ENCODE peak calls at places on chromosomes 1 and 21, in four cellular contexts. T, R, B and K are unnamed samples.
A peak's percentile ranks its signal among the peaks of the same experiment; 100 is the strongest.

GRCh38 chr1:149997585-149998262 is 12.8 kb downstream of the OTUD7B start:
- DNase-seq in R (no peak), T (no peak), B (no peak), K (no peak)

GRCh38 chr1:11479375-11479979 is 522 bp downstream of the DISP3 start:
- DNase-seq in T (peak; percentile 27), R (peak; percentile 40), B (no peak), K (no peak)

GRCh38 chr1:2224170-2224584 is 3.9 kb upstream of the SKI start:
- DNase-seq in T (no peak), R (no peak), B (no peak), K (no peak)

GRCh38 chr1:20981903-20982695 is 194.6 kb downstream of the EIF4G3 start:
- DNase-seq in B (no peak), R (no peak), T (no peak), K (peak; percentile 26)

GRCh38 chr1:114251573-114251939 is 97.9 kb upstream of the SYT6 start:
- DNase-seq in B (no peak), T (no peak), R (no peak), K (no peak)

GRCh38 chr1:33876970-33877680 is 13.2 kb downstream of the HMGB4 start:
- DNase-seq in R (no peak), T (no peak), B (no peak), K (peak; percentile 28)

GRCh38 chr1:192545781-192546521 is 29.6 kb upstream of the RGS1 start:
- DNase-seq in T (no peak), R (no peak), B (no peak), K (no peak)

GRCh38 chr1:238675241-238675640 is 711.1 kb upstream of the CHRM3 start:
- DNase-seq in B (no peak), R (no peak), T (no peak), K (no peak)

GRCh38 chr1:71047635-71048607 is at the start of gene PTGER3:
- DNase-seq in R (peak; percentile 75), T (peak; percentile 54), B (peak; percentile 82), K (no peak)

GRCh38 chr21:41926807-41927171 is 27.0 kb downstream of the C2CD2 start:
- DNase-seq in R (no peak), B (no peak), T (no peak), K (no peak)

GRCh38 chr1:18452550-18452949 is 28.2 kb upstream of the KLHDC7A start:
- DNase-seq in R (peak; percentile 43), T (peak; percentile 64), B (no peak), K (no peak)

GRCh38 chr1:29227511-29227910 is 3.2 kb downstream of the MECR start:
- DNase-seq in B (no peak), T (peak; percentile 68), R (peak; percentile 72), K (no peak)

GRCh38 chr1:29230553-29231378 is at the start of gene MECR:
- DNase-seq in T (peak; percentile 96), B (peak; percentile 100), R (peak; percentile 97), K (peak; percentile 89)

GRCh38 chr1:29233693-29234092 is 2.6 kb upstream of the PTPRU start:
- DNase-seq in B (no peak), R (no peak), T (no peak), K (no peak)

GRCh38 chr1:29234471-29234870 is 1.9 kb upstream of the PTPRU start:
- DNase-seq in T (no peak), R (no peak), B (no peak), K (no peak)

GRCh38 chr1:29230204-29230552 is 556 bp downstream of the MECR start:
- DNase-seq in B (no peak), R (no peak), T (no peak), K (no peak)
- H4K5ac ChIP-seq in B (no peak overlapping the region), R (no peak overlapping the region), T (no peak overlapping the region), K (peak overlapping the region; percentile 37)

GRCh38 chr1:164560504-164560903 is 1.5 kb downstream of the PBX1 start:
- DNase-seq in T (no peak), B (no peak), R (no peak), K (no peak)

GRCh38 chr1:164557270-164557669 is 1.7 kb upstream of the PBX1 start:
- DNase-seq in R (no peak), T (no peak), B (no peak), K (no peak)

GRCh38 chr1:164560076-164560475 is 1.1 kb downstream of the PBX1 start:
- DNase-seq in T (no peak), B (no peak), R (no peak), K (no peak)

GRCh38 chr1:164559342-164560070 is 522 bp downstream of the PBX1 start:
- DNase-seq in R (peak; percentile 60), T (peak; percentile 83), B (peak; percentile 63), K (no peak)

DNA sequence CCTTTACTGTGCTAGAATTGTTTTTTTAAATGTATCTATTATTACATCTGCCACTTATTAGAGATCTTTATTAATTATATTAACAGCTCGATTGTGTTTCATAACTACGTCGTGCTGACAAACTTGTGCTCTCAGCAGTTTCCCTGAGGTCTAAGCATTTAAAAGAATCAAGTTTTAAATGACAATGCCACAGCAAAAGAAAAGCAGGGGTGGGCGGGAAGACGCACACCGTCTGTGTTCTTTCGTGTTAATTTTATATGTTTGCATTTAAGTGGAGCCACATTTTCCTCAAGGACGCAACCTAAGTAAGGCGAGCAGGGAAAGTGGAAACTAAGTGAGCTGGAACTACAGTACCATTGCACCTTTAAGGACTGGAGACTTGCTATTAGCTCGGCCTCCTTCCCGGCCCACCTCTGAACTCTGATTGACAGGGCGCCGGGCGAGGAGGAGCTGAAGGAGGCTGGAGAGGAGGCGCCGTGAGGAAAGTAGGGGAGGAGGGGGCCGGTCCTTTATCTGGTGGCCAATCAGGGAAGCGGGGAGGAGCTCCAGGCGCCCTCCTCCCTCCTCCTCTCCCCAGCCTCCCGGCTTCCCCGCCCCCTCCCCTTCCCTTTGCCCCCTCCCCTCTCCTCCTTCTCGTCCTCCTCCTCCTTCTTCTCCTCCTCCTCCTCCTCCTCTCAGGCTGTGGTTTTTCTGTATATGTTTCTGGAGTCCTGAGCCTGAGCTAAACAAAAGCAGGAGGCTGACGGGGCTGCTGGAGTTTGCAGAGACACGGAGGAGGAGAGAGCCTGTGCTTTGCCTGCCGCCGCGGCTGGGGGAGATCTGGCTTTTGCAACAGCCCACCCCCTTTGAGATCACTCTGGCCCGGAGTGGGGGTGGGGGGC is at the start of gene PBX1:
- DNase-seq in T (peak; percentile 100), B (peak; percentile 87), R (peak; percentile 99), K (peak; percentile 98)
- H4K5ac ChIP-seq in T (no peak within 1 kb of the TSS), B (peak within 1 kb of the TSS; percentile 92), R (no peak within 1 kb of the TSS), K (peak within 1 kb of the TSS; percentile 71)

GRCh38 chr1:185155600-185156320 is 993 bp downstream of the TRMT1L start:
- DNase-seq in R (no peak), B (no peak), T (no peak), K (peak; percentile 52)

GRCh38 chr1:185156321-185156853 is 366 bp downstream of the TRMT1L start:
- DNase-seq in T (peak; percentile 68), R (no peak), B (no peak), K (no peak)

GRCh38 chr1:185157599-185158469 is 867 bp downstream of the SWT1 start:
- DNase-seq in T (peak; percentile 43), B (no peak), R (no peak), K (peak; percentile 4)

GRCh38 chr1:185158806-185159205 is 1.8 kb downstream of the SWT1 start:
- DNase-seq in B (no peak), R (no peak), T (no peak), K (no peak)

GRCh38 chr1:185156854-185157598 is at the start of the genes SWT1 and TRMT1L:
- DNase-seq in R (peak; percentile 99), T (peak; percentile 100), B (peak; percentile 96), K (peak; percentile 99)
- H4K5ac ChIP-seq in R (no peak within 1 kb of the TSS), T (no peak within 1 kb of the TSS), B (peak within 1 kb of the TSS; percentile 99), K (peak within 1 kb of the TSS; percentile 62)

DNA sequence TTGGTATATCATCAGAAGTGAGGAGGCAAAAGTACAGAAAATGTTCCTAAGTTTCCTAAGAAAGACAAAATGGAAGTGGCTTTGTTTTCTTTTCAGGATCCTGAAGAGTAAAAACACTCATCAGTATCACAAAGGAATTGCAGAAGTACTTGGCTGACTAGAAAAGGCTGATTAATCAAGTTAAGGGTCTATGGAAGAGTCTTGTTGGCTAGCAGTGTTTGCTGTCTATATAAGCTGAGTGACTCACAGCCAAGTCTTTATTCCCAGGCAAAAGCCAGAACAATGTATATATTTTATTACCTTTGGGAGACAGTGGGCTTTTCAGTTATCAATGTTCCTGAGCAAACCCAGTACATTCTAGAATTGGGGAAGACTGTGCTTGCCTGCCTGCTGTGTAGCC is 777.0 kb downstream of the PLA2G4A start:
- DNase-seq in R (no peak), T (no peak), B (no peak), K (no peak)
- H4K5ac ChIP-seq in R (no peak overlapping the region), T (no peak overlapping the region), B (no peak overlapping the region), K (no peak overlapping the region)

DNA sequence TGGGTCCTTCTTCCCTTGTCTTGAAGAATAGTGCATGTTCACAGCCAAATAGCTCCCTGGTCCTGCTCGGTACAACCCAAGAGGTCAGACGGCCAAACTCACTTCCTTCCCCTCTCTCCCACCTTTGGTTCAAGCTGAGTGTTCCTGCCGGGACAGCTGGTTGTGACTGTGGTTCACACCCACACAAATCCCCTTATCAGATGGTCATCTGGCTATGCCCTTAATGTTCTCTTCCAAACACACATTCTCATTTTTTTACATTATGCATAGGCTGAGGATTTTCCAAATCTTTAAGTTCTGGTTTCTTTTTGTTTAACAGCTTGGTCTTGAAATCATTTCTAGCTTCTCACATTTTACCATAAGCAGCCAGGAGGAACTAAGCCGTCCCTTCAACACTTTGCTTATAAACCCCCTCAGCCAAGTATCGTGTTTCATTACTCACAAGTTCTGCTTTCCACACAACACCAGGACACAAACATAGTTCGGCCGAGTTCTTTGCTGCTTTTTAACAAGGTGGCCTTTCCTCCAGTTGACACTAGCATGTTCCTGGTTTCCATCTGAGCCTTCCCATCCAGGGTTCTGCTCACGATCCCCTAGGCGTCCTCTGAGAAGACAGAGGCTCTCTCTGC is 19.7 kb upstream of the TSPEAR start:
- DNase-seq in T (no peak), R (no peak), B (peak; percentile 24), K (no peak)
- H4K5ac ChIP-seq in T (no peak overlapping the region), R (no peak overlapping the region), B (no peak overlapping the region), K (no peak overlapping the region)

GRCh38 chr1:176436251-176436650 is 26.7 kb upstream of the PAPPA2 start:
- DNase-seq in T (no peak), R (no peak), B (no peak), K (no peak)
- H4K5ac ChIP-seq in T (no peak overlapping the region), R (no peak overlapping the region), B (no peak overlapping the region), K (no peak overlapping the region)

DNA sequence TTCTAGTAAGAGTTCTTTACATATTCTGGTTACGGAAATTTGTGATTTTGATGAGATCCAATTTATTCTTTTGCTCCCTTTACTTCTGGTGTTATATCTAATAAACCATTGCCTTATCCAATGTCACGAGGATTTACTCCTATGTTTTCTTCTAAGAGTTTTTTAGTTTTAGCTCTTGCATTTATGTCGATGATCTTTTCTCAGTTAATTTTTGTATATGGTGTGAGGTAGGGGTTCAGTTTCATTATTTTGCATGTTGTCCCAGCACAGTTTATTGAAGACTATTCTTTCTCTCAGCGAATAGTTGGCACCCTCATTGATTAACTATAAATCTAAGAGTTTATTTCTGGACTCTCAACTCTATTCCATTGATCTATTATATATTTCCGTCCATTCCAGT is 3.9 kb downstream of the KDM1A start:
- DNase-seq in B (no peak), T (no peak), R (no peak), K (no peak)
- H4K5ac ChIP-seq in B (no peak overlapping the region), T (no peak overlapping the region), R (no peak overlapping the region), K (no peak overlapping the region)

GRCh38 chr1:162994921-162995320 is 74.2 kb upstream of the RGS4 start:
- DNase-seq in R (no peak), B (no peak), T (no peak), K (peak; percentile 55)
- H4K5ac ChIP-seq in R (no peak overlapping the region), B (no peak overlapping the region), T (no peak overlapping the region), K (no peak overlapping the region)